ENCODE peak calls at places on chromosomes 4 and X, in five cellular contexts. U is tibial nerve, P is uterus, X is gastrocnemius medialis, V is thyroid gland. Q is an unnamed sample.

GRCh38 chr4:155005395-155006087 is 202.9 kb upstream of the NPY2R start:
- DNase-seq in X (no peak), V (no peak), P (no peak), U (no peak), Q (no peak)

GRCh38 chr4:2337131-2337723 is 75.3 kb upstream of the MXD4 start:
- DNase-seq in P (no peak), V (no peak), U (no peak), X (no peak), Q (no peak)

GRCh38 chr4:30719363-30720020 is 677 bp upstream of the PCDH7 start:
- DNase-seq in V (peak; percentile 79), P (peak; percentile 66), X (no peak), U (no peak), Q (peak; percentile 40)

GRCh38 chr4:61200195-61200990 is at the start of gene ADGRL3:
- DNase-seq in U (no peak), V (no peak), P (no peak), X (no peak), Q (no peak)

GRCh38 chr4:170004656-170005250 is 21.4 kb downstream of the MFAP3L start:
- DNase-seq in V (no peak), X (no peak), P (peak; percentile 34), U (no peak), Q (no peak)

GRCh38 chr4:186499467-186499866 is 55.9 kb downstream of the MTNR1A start:
- DNase-seq in U (no peak), X (no peak), V (no peak), P (no peak), Q (no peak)

GRCh38 chr4:1216869-1217294 is 32.0 kb downstream of the CTBP1 start:
- DNase-seq in U (no peak), X (no peak), V (no peak), P (no peak), Q (peak; percentile 63)

GRCh38 chr4:167903291-167903721 is 189.0 kb upstream of the ANXA10 start:
- DNase-seq in V (no peak), P (no peak), U (no peak), X (no peak), Q (no peak)

GRCh38 chrX:136584545-136584944 is 52.5 kb downstream of the VGLL1 start:
- DNase-seq in U (no peak), P (no peak), V (no peak), X (no peak), Q (no peak)

GRCh38 chr4:173237722-173238121 is 69.1 kb downstream of the GALNT7 start:
- DNase-seq in P (no peak), X (no peak), V (no peak), U (no peak), Q (no peak)
- H3K4me1 ChIP-seq in P (peaks cover 7% of the 10 kb centered on the region), X (no peaks in the 10 kb centered on the region), V (peaks cover 1% of the 10 kb centered on the region), U (peaks cover 4% of the 10 kb centered on the region), Q (peaks cover 36% of the 10 kb centered on the region)

GRCh38 chr4:6573986-6574746 is 823 bp upstream of the MAN2B2 start:
- DNase-seq in P (no peak), U (no peak), X (no peak), V (no peak), Q (no peak)
- H3K4me3 ChIP-seq in P (peak overlapping the region; percentile 86), U (peak overlapping the region; percentile 93), X (peak overlapping the region; percentile 86), V (peak overlapping the region; percentile 63), Q (peak overlapping the region; percentile 83)

GRCh38 chrX:36957425-36958328 is 50.5 kb upstream of the FAM47C start:
- DNase-seq in P (no peak), U (no peak), X (no peak), V (peak; percentile 66), Q (peak; percentile 17)
- TF ChIP-seq POLR2A in P (no peak), U (no peak), X (no peak), V (peak; percentile 43), Q (no peak)

GRCh38 chrX:154323537-154323936 is 27.9 kb downstream of the TKTL1 start:
- DNase-seq in P (no peak), X (no peak), U (no peak), V (no peak), Q (no peak)

GRCh38 chrX:154322890-154323289 is 27.3 kb downstream of the TKTL1 start:
- DNase-seq in X (no peak), U (no peak), P (no peak), V (no peak), Q (no peak)

GRCh38 chrX:154320406-154320805 is 24.8 kb downstream of the TKTL1 start:
- DNase-seq in P (no peak), V (no peak), U (no peak), X (no peak), Q (no peak)

GRCh38 chrX:154321152-154321551 is 25.6 kb downstream of the TKTL1 start:
- DNase-seq in U (no peak), X (no peak), V (no peak), P (no peak), Q (no peak)

DNA sequence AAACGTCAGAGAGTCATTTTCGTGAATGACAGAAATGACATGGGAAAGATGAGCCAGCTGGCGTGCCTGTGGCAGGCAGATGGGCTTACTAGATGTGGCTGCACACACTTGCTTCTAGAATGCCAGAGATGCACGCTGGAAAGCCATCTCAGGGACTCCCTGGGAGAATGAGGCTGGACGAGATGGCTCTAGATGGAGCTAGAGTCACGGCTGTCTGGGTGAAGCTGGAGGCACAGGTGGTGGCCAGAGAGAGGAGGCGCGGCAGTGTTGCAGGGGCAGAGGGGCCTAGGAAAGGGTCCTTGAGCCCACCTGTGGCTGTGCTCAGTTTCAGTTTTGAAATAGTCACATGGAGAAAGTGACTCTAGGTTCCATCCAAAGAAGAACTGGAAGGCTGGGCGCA is 26.0 kb downstream of the TKTL1 start:
- DNase-seq in V (no peak), X (no peak), P (no peak), U (no peak), Q (peak; percentile 18)
- H3K4me1 ChIP-seq in V (no peaks in the 10 kb centered on the region), X (no peaks in the 10 kb centered on the region), P (no peaks in the 10 kb centered on the region), U (peaks cover 6% of the 10 kb centered on the region), Q (no peaks in the 10 kb centered on the region)

Q was measured in transverse colon.